ENCODE peak calls at places on chromosome 14, in seven cellular contexts. C is fibroblast of pulmonary artery; I is stimulated activated CD4-positive, alpha-beta T cell treated with anti-CD3 and anti-CD28 coated beads, Interleukin-15, amount 100 ng/mL, for 1 hour; W is GM03348; S is HepG2; B is amygdala; L is ovary. K is an unnamed sample.

GRCh38 chr14:88346048-88346639 is 23.1 kb upstream of the KCNK10 start:
- DNase-seq in C (no peak), I (no peak), W (no peak), S (peak), B (no peak), L (no peak), K (peak)

GRCh38 chr14:24013654-24014514 is 25.2 kb downstream of the DHRS4L2 start:
- DNase-seq in C (peak), I (no peak), W (peak), S (peak), B (peak), L (peak), K (peak)

GRCh38 chr14:105162374-105162979 is 6.1 kb downstream of the JAG2 start:
- DNase-seq in C (no peak), I (no peak), W (no peak), S (peak), B (no peak), L (no peak), K (no peak)

GRCh38 chr14:74531467-74531866 is 37.9 kb downstream of the ISCA2 start:
- DNase-seq in C (peak), I (no peak), W (peak), S (peak), B (no peak), L (no peak), K (peak)

GRCh38 chr14:48914921-48915320 is 671.3 kb downstream of the RPS29 start:
- DNase-seq in C (no peak), I (no peak), W (no peak), S (no peak), B (no peak), L (no peak), K (no peak)

GRCh38 chr14:78498062-78498595 is 328.0 kb downstream of the NRXN3 start:
- DNase-seq in C (no peak), I (no peak), W (no peak), S (no peak), B (no peak), L (no peak), K (no peak)

GRCh38 chr14:104082807-104083206 is 2.7 kb upstream of the ASPG start:
- DNase-seq in C (no peak), I (no peak), W (no peak), S (no peak), B (no peak), L (peak), K (no peak)

GRCh38 chr14:102181187-102181586 is 41.5 kb downstream of the WDR20 start:
- DNase-seq in C (no peak), I (no peak), W (no peak), S (no peak), B (no peak), L (no peak), K (no peak)

GRCh38 chr14:90519262-90519920 is 122.6 kb downstream of the CALM1 start:
- DNase-seq in C (no peak), I (no peak), W (no peak), S (no peak), B (peak), L (no peak), K (no peak)

GRCh38 chr14:75793806-75794205 is 132.8 kb downstream of the TTLL5 start:
- DNase-seq in C (peak), I (no peak), W (no peak), S (no peak), B (no peak), L (no peak), K (peak)

GRCh38 chr14:77086951-77087350 is 11.1 kb upstream of the CIPC start:
- DNase-seq in C (peak), I (no peak), W (no peak), S (no peak), B (no peak), L (no peak), K (no peak)

GRCh38 chr14:93137864-93138263 is 22.1 kb upstream of the ITPK1 start:
- DNase-seq in C (peak), I (no peak), W (no peak), S (peak), B (no peak), L (peak), K (peak)

GRCh38 chr14:61574514-61574807 is 120.9 kb upstream of the HIF1A start:
- DNase-seq in C (no peak), I (no peak), W (no peak), S (no peak), B (no peak), L (no peak), K (no peak)

GRCh38 chr14:61034416-61035100 is 53.5 kb downstream of the SLC38A6 start:
- DNase-seq in C (no peak), I (no peak), W (no peak), S (no peak), B (no peak), L (no peak), K (no peak)

GRCh38 chr14:99865408-99865807 is 72.2 kb downstream of the EML1 start:
- DNase-seq in C (no peak), I (no peak), W (no peak), S (no peak), B (no peak), L (no peak), K (no peak)

GRCh38 chr14:100850841-100851585 is 25.1 kb downstream of the MEG3 start:
- DNase-seq in C (peak), I (peak), W (peak), S (peak), B (no peak), L (peak), K (peak)

GRCh38 chr14:80264698-80265097 is 53.4 kb upstream of the DIO2 start:
- DNase-seq in C (no peak), I (no peak), W (no peak), S (no peak), B (no peak), L (no peak), K (no peak)

GRCh38 chr14:75752907-75753594 is 92.0 kb downstream of the TTLL5 start:
- DNase-seq in C (peak), I (no peak), W (peak), S (no peak), B (no peak), L (no peak), K (no peak)

GRCh38 chr14:78005325-78005724 is 164.8 kb upstream of the NRXN3 start:
- DNase-seq in C (peak), I (no peak), W (no peak), S (no peak), B (no peak), L (no peak), K (peak)

GRCh38 chr14:92489394-92490238 is 24.0 kb upstream of the RIN3 start:
- DNase-seq in C (no peak), I (no peak), W (no peak), S (no peak), B (no peak), L (no peak), K (no peak)

GRCh38 chr14:70254476-70254961 is 65.8 kb upstream of the SLC8A3 start:
- DNase-seq in C (peak), I (no peak), W (peak), S (peak), B (peak), L (no peak), K (peak)

GRCh38 chr14:27015046-27015445 is 417.2 kb upstream of the NOVA1 start:
- DNase-seq in C (peak), I (no peak), W (no peak), S (no peak), B (no peak), L (no peak), K (no peak)

GRCh38 chr14:23443881-23444280 is 8.4 kb upstream of the MYH7 start:
- DNase-seq in C (no peak), I (no peak), W (no peak), S (no peak), B (no peak), L (no peak), K (no peak)

GRCh38 chr14:22974530-22975313 is 7.6 kb downstream of the AJUBA start:
- DNase-seq in C (no peak), I (no peak), W (no peak), S (no peak), B (no peak), L (peak), K (no peak)

GRCh38 chr14:78586681-78587080 is 416.5 kb downstream of the NRXN3 start:
- DNase-seq in C (no peak), I (no peak), W (no peak), S (no peak), B (no peak), L (no peak), K (peak)